ENCODE peak calls at places on chromosomes 2 and 18, in six cellular contexts. One of them, this sample, is unnamed.

GRCh38 chr2:238635637-238636036 is 208.9 kb downstream of the ASB1 start:
- DNase-seq in K562: no peak
- DNase-seq in SK-MEL-5: no peak
- DNase-seq in tibial artery: no peak
- DNase-seq in AG20443: peak
- DNase-seq in stimulated activated CD4-positive, alpha-beta T cell treated with anti-CD3 and anti-CD28 coated beads, Interleukin-12 subunit alpha, Interleukin-12 subunit beta, amount 100 ng/mL, for 24 hours: no peak
- DNase-seq in this sample: no peak

GRCh38 chr2:68317971-68318685 is 1.6 kb downstream of the CNRIP1 start:
- DNase-seq in tibial artery: no peak
- DNase-seq in SK-MEL-5: no peak
- DNase-seq in K562: no peak
- DNase-seq in stimulated activated CD4-positive, alpha-beta T cell treated with anti-CD3 and anti-CD28 coated beads, Interleukin-12 subunit alpha, Interleukin-12 subunit beta, amount 100 ng/mL, for 24 hours: no peak
- DNase-seq in AG20443: peak
- DNase-seq in this sample: no peak

GRCh38 chr2:17830053-17831034 is 14.1 kb downstream of the MSGN1 start:
- DNase-seq in K562: peak
- DNase-seq in stimulated activated CD4-positive, alpha-beta T cell treated with anti-CD3 and anti-CD28 coated beads, Interleukin-12 subunit alpha, Interleukin-12 subunit beta, amount 100 ng/mL, for 24 hours: peak
- DNase-seq in tibial artery: no peak
- DNase-seq in SK-MEL-5: peak
- DNase-seq in AG20443: peak
- DNase-seq in this sample: peak

GRCh38 chr2:148932536-148932935 is 57.5 kb downstream of the KIF5C start:
- DNase-seq in AG20443: no peak
- DNase-seq in SK-MEL-5: peak
- DNase-seq in stimulated activated CD4-positive, alpha-beta T cell treated with anti-CD3 and anti-CD28 coated beads, Interleukin-12 subunit alpha, Interleukin-12 subunit beta, amount 100 ng/mL, for 24 hours: no peak
- DNase-seq in tibial artery: no peak
- DNase-seq in K562: no peak
- DNase-seq in this sample: no peak

GRCh38 chr2:147913701-147914480 is 69.1 kb downstream of the ACVR2A start:
- DNase-seq in K562: no peak
- DNase-seq in tibial artery: no peak
- DNase-seq in SK-MEL-5: peak
- DNase-seq in AG20443: no peak
- DNase-seq in stimulated activated CD4-positive, alpha-beta T cell treated with anti-CD3 and anti-CD28 coated beads, Interleukin-12 subunit alpha, Interleukin-12 subunit beta, amount 100 ng/mL, for 24 hours: no peak
- DNase-seq in this sample: no peak

GRCh38 chr2:37917281-37918228 is 7.5 kb upstream of the RMDN2 start:
- DNase-seq in AG20443: no peak
- DNase-seq in SK-MEL-5: no peak
- DNase-seq in K562: no peak
- DNase-seq in stimulated activated CD4-positive, alpha-beta T cell treated with anti-CD3 and anti-CD28 coated beads, Interleukin-12 subunit alpha, Interleukin-12 subunit beta, amount 100 ng/mL, for 24 hours: no peak
- DNase-seq in tibial artery: no peak
- DNase-seq in this sample: no peak

GRCh38 chr18:47561316-47561715 is 309.9 kb upstream of the SKOR2 start:
- DNase-seq in K562: no peak
- DNase-seq in AG20443: no peak
- DNase-seq in stimulated activated CD4-positive, alpha-beta T cell treated with anti-CD3 and anti-CD28 coated beads, Interleukin-12 subunit alpha, Interleukin-12 subunit beta, amount 100 ng/mL, for 24 hours: no peak
- DNase-seq in SK-MEL-5: no peak
- DNase-seq in tibial artery: no peak
- DNase-seq in this sample: no peak

GRCh38 chr18:70907673-70908072 is 618.8 kb downstream of the SOCS6 start:
- DNase-seq in tibial artery: no peak
- DNase-seq in K562: no peak
- DNase-seq in stimulated activated CD4-positive, alpha-beta T cell treated with anti-CD3 and anti-CD28 coated beads, Interleukin-12 subunit alpha, Interleukin-12 subunit beta, amount 100 ng/mL, for 24 hours: no peak
- DNase-seq in AG20443: no peak
- DNase-seq in SK-MEL-5: no peak
- DNase-seq in this sample: no peak

GRCh38 chr2:213251618-213252017 is 32.6 kb upstream of the SPAG16 start:
- DNase-seq in tibial artery: no peak
- DNase-seq in K562: peak
- DNase-seq in stimulated activated CD4-positive, alpha-beta T cell treated with anti-CD3 and anti-CD28 coated beads, Interleukin-12 subunit alpha, Interleukin-12 subunit beta, amount 100 ng/mL, for 24 hours: no peak
- DNase-seq in AG20443: peak
- DNase-seq in SK-MEL-5: peak
- DNase-seq in this sample: peak

GRCh38 chr2:227016894-227017293 is 147.1 kb downstream of the COL4A4 start:
- DNase-seq in tibial artery: no peak
- DNase-seq in AG20443: no peak
- DNase-seq in K562: no peak
- DNase-seq in stimulated activated CD4-positive, alpha-beta T cell treated with anti-CD3 and anti-CD28 coated beads, Interleukin-12 subunit alpha, Interleukin-12 subunit beta, amount 100 ng/mL, for 24 hours: no peak
- DNase-seq in SK-MEL-5: no peak
- DNase-seq in this sample: no peak

GRCh38 chr2:240456607-240457222 is 21.3 kb downstream of the GPC1 start:
- DNase-seq in AG20443: no peak
- DNase-seq in tibial artery: no peak
- DNase-seq in K562: no peak
- DNase-seq in SK-MEL-5: no peak
- DNase-seq in stimulated activated CD4-positive, alpha-beta T cell treated with anti-CD3 and anti-CD28 coated beads, Interleukin-12 subunit alpha, Interleukin-12 subunit beta, amount 100 ng/mL, for 24 hours: no peak
- DNase-seq in this sample: no peak

GRCh38 chr2:160054984-160055725 is 7.3 kb downstream of the PLA2R1 start:
- DNase-seq in SK-MEL-5: no peak
- DNase-seq in stimulated activated CD4-positive, alpha-beta T cell treated with anti-CD3 and anti-CD28 coated beads, Interleukin-12 subunit alpha, Interleukin-12 subunit beta, amount 100 ng/mL, for 24 hours: no peak
- DNase-seq in AG20443: peak
- DNase-seq in tibial artery: no peak
- DNase-seq in K562: no peak
- DNase-seq in this sample: no peak

GRCh38 chr18:10089881-10090280 is 176.1 kb downstream of the VAPA start:
- DNase-seq in K562: no peak
- DNase-seq in stimulated activated CD4-positive, alpha-beta T cell treated with anti-CD3 and anti-CD28 coated beads, Interleukin-12 subunit alpha, Interleukin-12 subunit beta, amount 100 ng/mL, for 24 hours: no peak
- DNase-seq in tibial artery: no peak
- DNase-seq in AG20443: no peak
- DNase-seq in SK-MEL-5: no peak
- DNase-seq in this sample: no peak

GRCh38 chr2:136242100-136242499 is 124.2 kb upstream of the CXCR4 start:
- DNase-seq in K562: no peak
- DNase-seq in AG20443: no peak
- DNase-seq in SK-MEL-5: no peak
- DNase-seq in tibial artery: no peak
- DNase-seq in stimulated activated CD4-positive, alpha-beta T cell treated with anti-CD3 and anti-CD28 coated beads, Interleukin-12 subunit alpha, Interleukin-12 subunit beta, amount 100 ng/mL, for 24 hours: no peak
- DNase-seq in this sample: no peak

GRCh38 chr2:177754476-177754873 is 318.1 kb downstream of the PDE11A start:
- DNase-seq in AG20443: no peak
- DNase-seq in K562: no peak
- DNase-seq in SK-MEL-5: no peak
- DNase-seq in tibial artery: no peak
- DNase-seq in stimulated activated CD4-positive, alpha-beta T cell treated with anti-CD3 and anti-CD28 coated beads, Interleukin-12 subunit alpha, Interleukin-12 subunit beta, amount 100 ng/mL, for 24 hours: no peak
- DNase-seq in this sample: no peak

GRCh38 chr2:8122506-8122898 is 559.4 kb upstream of the ID2 start:
- DNase-seq in AG20443: peak
- DNase-seq in stimulated activated CD4-positive, alpha-beta T cell treated with anti-CD3 and anti-CD28 coated beads, Interleukin-12 subunit alpha, Interleukin-12 subunit beta, amount 100 ng/mL, for 24 hours: no peak
- DNase-seq in SK-MEL-5: no peak
- DNase-seq in K562: no peak
- DNase-seq in tibial artery: no peak
- DNase-seq in this sample: no peak

GRCh38 chr18:56565596-56566355 is 72.6 kb downstream of the TXNL1 start:
- DNase-seq in tibial artery: no peak
- DNase-seq in K562: no peak
- DNase-seq in SK-MEL-5: no peak
- DNase-seq in stimulated activated CD4-positive, alpha-beta T cell treated with anti-CD3 and anti-CD28 coated beads, Interleukin-12 subunit alpha, Interleukin-12 subunit beta, amount 100 ng/mL, for 24 hours: no peak
- DNase-seq in AG20443: peak
- DNase-seq in this sample: peak

GRCh38 chr2:82344670-82345069 is 2040.1 kb upstream of the LRRTM1 start:
- DNase-seq in tibial artery: no peak
- DNase-seq in AG20443: no peak
- DNase-seq in K562: no peak
- DNase-seq in stimulated activated CD4-positive, alpha-beta T cell treated with anti-CD3 and anti-CD28 coated beads, Interleukin-12 subunit alpha, Interleukin-12 subunit beta, amount 100 ng/mL, for 24 hours: no peak
- DNase-seq in SK-MEL-5: peak
- DNase-seq in this sample: no peak

GRCh38 chr2:230714122-230714453 is 1.4 kb downstream of the CAB39 start:
- DNase-seq in K562: no peak
- DNase-seq in stimulated activated CD4-positive, alpha-beta T cell treated with anti-CD3 and anti-CD28 coated beads, Interleukin-12 subunit alpha, Interleukin-12 subunit beta, amount 100 ng/mL, for 24 hours: peak
- DNase-seq in tibial artery: no peak
- DNase-seq in SK-MEL-5: peak
- DNase-seq in AG20443: peak
- DNase-seq in this sample: peak

GRCh38 chr18:46481847-46482245 is 175.2 kb downstream of the LOXHD1 start:
- DNase-seq in SK-MEL-5: no peak
- DNase-seq in stimulated activated CD4-positive, alpha-beta T cell treated with anti-CD3 and anti-CD28 coated beads, Interleukin-12 subunit alpha, Interleukin-12 subunit beta, amount 100 ng/mL, for 24 hours: no peak
- DNase-seq in AG20443: no peak
- DNase-seq in tibial artery: no peak
- DNase-seq in K562: no peak
- DNase-seq in this sample: no peak

This sample was measured in HuH-7.5.